ENCODE peak calls at places on chromosome 1, in seven cellular contexts. One of them, this sample, is unnamed.

GRCh38 chr1:232440325-232441059 is 189.4 kb downstream of the SIPA1L2 start:
- DNase-seq in H9: no peak
- DNase-seq in mammary epithelial cell: peak; percentile 7
- DNase-seq in upper lobe of right lung: no peak
- DNase-seq in Panc1: no peak
- DNase-seq in prostate gland: no peak
- DNase-seq in A549: no peak
- DNase-seq in this sample: no peak

GRCh38 chr1:193406901-193407300 is 220.5 kb upstream of the B3GALT2 start:
- DNase-seq in H9: no peak
- DNase-seq in mammary epithelial cell: peak; percentile 30
- DNase-seq in upper lobe of right lung: no peak
- DNase-seq in Panc1: no peak
- DNase-seq in prostate gland: no peak
- DNase-seq in A549: peak; percentile 62
- DNase-seq in this sample: no peak

GRCh38 chr1:167305705-167306277 is 85.1 kb downstream of the POU2F1 start:
- DNase-seq in H9: no peak
- DNase-seq in mammary epithelial cell: peak; percentile 23
- DNase-seq in upper lobe of right lung: no peak
- DNase-seq in Panc1: no peak
- DNase-seq in prostate gland: no peak
- DNase-seq in A549: no peak
- DNase-seq in this sample: no peak

GRCh38 chr1:6158181-6158580 is 21.9 kb downstream of the CHD5 start:
- DNase-seq in H9: no peak
- DNase-seq in mammary epithelial cell: no peak
- DNase-seq in upper lobe of right lung: no peak
- DNase-seq in Panc1: no peak
- DNase-seq in prostate gland: no peak
- DNase-seq in A549: no peak
- DNase-seq in this sample: no peak

GRCh38 chr1:57411262-57411661 is 12.6 kb downstream of the DAB1 start:
- DNase-seq in H9: no peak
- DNase-seq in mammary epithelial cell: peak; percentile 65
- DNase-seq in upper lobe of right lung: no peak
- DNase-seq in Panc1: no peak
- DNase-seq in prostate gland: no peak
- DNase-seq in A549: no peak
- DNase-seq in this sample: no peak

GRCh38 chr1:169130683-169131082 is 24.2 kb downstream of the ATP1B1 start:
- DNase-seq in H9: no peak
- DNase-seq in mammary epithelial cell: no peak
- DNase-seq in upper lobe of right lung: no peak
- DNase-seq in Panc1: no peak
- DNase-seq in prostate gland: no peak
- DNase-seq in A549: no peak
- DNase-seq in this sample: no peak

GRCh38 chr1:93661829-93662474 is 19.7 kb downstream of the BCAR3 start:
- DNase-seq in H9: no peak
- DNase-seq in mammary epithelial cell: peak; percentile 38
- DNase-seq in upper lobe of right lung: no peak
- DNase-seq in Panc1: no peak
- DNase-seq in prostate gland: no peak
- DNase-seq in A549: peak; percentile 66
- DNase-seq in this sample: no peak

GRCh38 chr1:156622581-156623297 is 3.5 kb downstream of the HAPLN2 start:
- DNase-seq in H9: no peak
- DNase-seq in mammary epithelial cell: no peak
- DNase-seq in upper lobe of right lung: peak; percentile 25
- DNase-seq in Panc1: no peak
- DNase-seq in prostate gland: no peak
- DNase-seq in A549: no peak
- DNase-seq in this sample: no peak

GRCh38 chr1:216057080-216057479 is 366.2 kb downstream of the USH2A start:
- DNase-seq in H9: no peak
- DNase-seq in mammary epithelial cell: no peak
- DNase-seq in upper lobe of right lung: no peak
- DNase-seq in Panc1: no peak
- DNase-seq in prostate gland: no peak
- DNase-seq in A549: no peak
- DNase-seq in this sample: no peak

GRCh38 chr1:97051823-97052222 is 330.2 kb downstream of the PTBP2 start:
- DNase-seq in H9: no peak
- DNase-seq in mammary epithelial cell: no peak
- DNase-seq in upper lobe of right lung: no peak
- DNase-seq in Panc1: no peak
- DNase-seq in prostate gland: no peak
- DNase-seq in A549: no peak
- DNase-seq in this sample: no peak

GRCh38 chr1:244212219-244212618 is 161.1 kb downstream of the ZBTB18 start:
- DNase-seq in H9: no peak
- DNase-seq in mammary epithelial cell: no peak
- DNase-seq in upper lobe of right lung: no peak
- DNase-seq in Panc1: no peak
- DNase-seq in prostate gland: no peak
- DNase-seq in A549: no peak
- DNase-seq in this sample: no peak

GRCh38 chr1:154936416-154937050 is at the start of gene PMVK:
- DNase-seq in H9: peak; percentile 96
- DNase-seq in mammary epithelial cell: peak; percentile 95
- DNase-seq in upper lobe of right lung: peak; percentile 98
- DNase-seq in Panc1: peak; percentile 85
- DNase-seq in prostate gland: peak; percentile 96
- DNase-seq in A549: peak; percentile 97
- DNase-seq in this sample: peak; percentile 97

GRCh38 chr1:234781241-234782056 is 171.5 kb upstream of the IRF2BP2 start:
- DNase-seq in H9: peak; percentile 31
- DNase-seq in mammary epithelial cell: no peak
- DNase-seq in upper lobe of right lung: no peak
- DNase-seq in Panc1: no peak
- DNase-seq in prostate gland: no peak
- DNase-seq in A549: peak; percentile 60
- DNase-seq in this sample: no peak

GRCh38 chr1:68459796-68460195 is 10.0 kb upstream of the RPE65 start:
- DNase-seq in H9: no peak
- DNase-seq in mammary epithelial cell: peak; percentile 14
- DNase-seq in upper lobe of right lung: no peak
- DNase-seq in Panc1: no peak
- DNase-seq in prostate gland: no peak
- DNase-seq in A549: no peak
- DNase-seq in this sample: no peak

DNA sequence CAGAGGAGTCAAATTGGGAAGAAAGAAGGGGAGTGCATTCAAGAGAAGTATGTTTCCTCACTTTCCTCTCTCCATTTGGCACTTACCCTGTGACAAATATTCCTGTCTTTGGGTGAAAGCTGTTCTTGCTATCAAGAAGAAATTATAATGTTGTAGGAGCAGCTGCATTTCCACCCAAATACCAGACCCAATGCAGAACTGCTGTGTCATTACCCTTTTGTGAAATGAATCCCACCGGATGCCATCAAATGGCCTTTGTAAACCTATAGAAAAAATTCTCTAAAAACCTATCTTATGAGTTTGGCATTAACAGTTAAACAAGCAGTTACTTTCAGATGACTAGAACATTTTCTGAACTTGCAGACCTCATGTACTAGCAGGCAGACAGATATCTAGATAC is 16.7 kb upstream of the PALMD start:
- DNase-seq in H9: no peak
- DNase-seq in mammary epithelial cell: no peak
- DNase-seq in upper lobe of right lung: no peak
- DNase-seq in Panc1: no peak
- DNase-seq in prostate gland: no peak
- DNase-seq in A549: no peak
- DNase-seq in this sample: no peak
- H3K27ac ChIP-seq in H9: no peak overlapping the region
- H3K27ac ChIP-seq in mammary epithelial cell: no peak overlapping the region
- H3K27ac ChIP-seq in upper lobe of right lung: no peak overlapping the region
- H3K27ac ChIP-seq in Panc1: no peak overlapping the region
- H3K27ac ChIP-seq in prostate gland: no peak overlapping the region
- H3K27ac ChIP-seq in A549: no peak overlapping the region
- H3K27ac ChIP-seq in this sample: no peak overlapping the region

GRCh38 chr1:107863342-107863741 is 101.6 kb downstream of the VAV3 start:
- DNase-seq in H9: no peak
- DNase-seq in mammary epithelial cell: no peak
- DNase-seq in upper lobe of right lung: no peak
- DNase-seq in Panc1: no peak
- DNase-seq in prostate gland: no peak
- DNase-seq in A549: no peak
- DNase-seq in this sample: no peak

GRCh38 chr1:107862064-107862463 is 102.9 kb downstream of the VAV3 start:
- DNase-seq in H9: no peak
- DNase-seq in mammary epithelial cell: no peak
- DNase-seq in upper lobe of right lung: no peak
- DNase-seq in Panc1: no peak
- DNase-seq in prostate gland: no peak
- DNase-seq in A549: no peak
- DNase-seq in this sample: no peak

DNA sequence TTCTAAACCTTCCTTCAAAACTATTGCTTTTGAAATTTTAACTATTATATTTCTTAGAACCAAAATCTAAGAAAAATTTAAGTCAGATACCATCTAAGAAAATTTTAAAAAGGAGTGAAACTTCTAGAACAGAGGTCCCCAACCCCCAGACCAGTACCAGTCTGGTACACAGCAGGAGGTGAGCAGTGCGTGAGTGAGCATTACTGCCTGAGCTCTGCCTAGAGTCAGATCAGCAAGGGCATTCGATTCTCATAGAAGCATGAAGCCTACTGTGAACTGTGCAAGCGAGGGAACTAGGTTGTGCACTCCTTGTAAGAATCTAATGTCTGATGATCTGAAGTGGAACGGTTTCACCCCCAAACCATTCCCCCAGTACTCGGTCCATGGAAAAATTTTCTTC is 106.7 kb downstream of the VAV3 start:
- DNase-seq in H9: no peak
- DNase-seq in mammary epithelial cell: no peak
- DNase-seq in upper lobe of right lung: no peak
- DNase-seq in Panc1: no peak
- DNase-seq in prostate gland: no peak
- DNase-seq in A549: no peak
- DNase-seq in this sample: no peak
- H3K9me3 ChIP-seq in H9: no peaks in the 10 kb centered on the region
- H3K9me3 ChIP-seq in mammary epithelial cell: no peaks in the 10 kb centered on the region
- H3K9me3 ChIP-seq in upper lobe of right lung: no peaks in the 10 kb centered on the region
- H3K9me3 ChIP-seq in Panc1: no peaks in the 10 kb centered on the region
- H3K9me3 ChIP-seq in prostate gland: no peaks in the 10 kb centered on the region
- H3K9me3 ChIP-seq in A549: no peaks in the 10 kb centered on the region
- H3K9me3 ChIP-seq in this sample: peaks cover 4% of the 10 kb centered on the region

GRCh38 chr1:227006397-227006796 is 66.3 kb downstream of the COQ8A start:
- DNase-seq in H9: no peak
- DNase-seq in mammary epithelial cell: no peak
- DNase-seq in upper lobe of right lung: no peak
- DNase-seq in Panc1: no peak
- DNase-seq in prostate gland: no peak
- DNase-seq in A549: no peak
- DNase-seq in this sample: no peak
- TF ChIP-seq CTCF in H9: no peak
- TF ChIP-seq CTCF in mammary epithelial cell: no peak
- TF ChIP-seq CTCF in upper lobe of right lung: no peak
- TF ChIP-seq CTCF in Panc1: no peak
- TF ChIP-seq CTCF in prostate gland: no peak
- TF ChIP-seq CTCF in A549: no peak
- TF ChIP-seq CTCF in this sample: no peak

GRCh38 chr1:54336121-54336520 is 70.1 kb downstream of the SSBP3 start:
- DNase-seq in H9: no peak
- DNase-seq in mammary epithelial cell: no peak
- DNase-seq in upper lobe of right lung: no peak
- DNase-seq in Panc1: no peak
- DNase-seq in prostate gland: no peak
- DNase-seq in A549: no peak
- DNase-seq in this sample: no peak

GRCh38 chr1:54339126-54339525 is 67.1 kb downstream of the SSBP3 start:
- DNase-seq in H9: no peak
- DNase-seq in mammary epithelial cell: no peak
- DNase-seq in upper lobe of right lung: no peak
- DNase-seq in Panc1: no peak
- DNase-seq in prostate gland: no peak
- DNase-seq in A549: no peak
- DNase-seq in this sample: no peak

GRCh38 chr1:54338479-54338878 is 67.7 kb downstream of the SSBP3 start:
- DNase-seq in H9: no peak
- DNase-seq in mammary epithelial cell: no peak
- DNase-seq in upper lobe of right lung: no peak
- DNase-seq in Panc1: no peak
- DNase-seq in prostate gland: no peak
- DNase-seq in A549: no peak
- DNase-seq in this sample: no peak

GRCh38 chr1:54337034-54337433 is 69.2 kb downstream of the SSBP3 start:
- DNase-seq in H9: no peak
- DNase-seq in mammary epithelial cell: no peak
- DNase-seq in upper lobe of right lung: no peak
- DNase-seq in Panc1: no peak
- DNase-seq in prostate gland: no peak
- DNase-seq in A549: no peak
- DNase-seq in this sample: no peak

GRCh38 chr1:54337928-54338327 is 68.3 kb downstream of the SSBP3 start:
- DNase-seq in H9: no peak
- DNase-seq in mammary epithelial cell: no peak
- DNase-seq in upper lobe of right lung: no peak
- DNase-seq in Panc1: no peak
- DNase-seq in prostate gland: no peak
- DNase-seq in A549: no peak
- DNase-seq in this sample: no peak
- H3K27ac ChIP-seq in H9: no peak overlapping the region
- H3K27ac ChIP-seq in mammary epithelial cell: no peak overlapping the region
- H3K27ac ChIP-seq in upper lobe of right lung: no peak overlapping the region
- H3K27ac ChIP-seq in Panc1: no peak overlapping the region
- H3K27ac ChIP-seq in prostate gland: no peak overlapping the region
- H3K27ac ChIP-seq in A549: no peak overlapping the region
- H3K27ac ChIP-seq in this sample: no peak overlapping the region

GRCh38 chr1:4733446-4734175 is 79.2 kb downstream of the AJAP1 start:
- DNase-seq in H9: no peak
- DNase-seq in mammary epithelial cell: no peak
- DNase-seq in upper lobe of right lung: no peak
- DNase-seq in Panc1: no peak
- DNase-seq in prostate gland: no peak
- DNase-seq in A549: no peak
- DNase-seq in this sample: no peak
- H3K9me3 ChIP-seq in H9: no peaks in the 10 kb centered on the region
- H3K9me3 ChIP-seq in mammary epithelial cell: peaks cover 2% of the 10 kb centered on the region
- H3K9me3 ChIP-seq in upper lobe of right lung: no peaks in the 10 kb centered on the region
- H3K9me3 ChIP-seq in Panc1: no peaks in the 10 kb centered on the region
- H3K9me3 ChIP-seq in prostate gland: no peaks in the 10 kb centered on the region
- H3K9me3 ChIP-seq in A549: no peaks in the 10 kb centered on the region
- H3K9me3 ChIP-seq in this sample: no peaks in the 10 kb centered on the region